ENCODE peak calls at places on chromosomes 16 and 17, in eight cellular contexts. Y is right atrium auricular region; X is naive thymus-derived CD4-positive, alpha-beta T cell; W is NB4; H is cardiac fibroblast; P is NT2/D1; V is AG04450; D is GM12865. M is an unnamed sample.

GRCh38 chr16:4015275-4015990 is 100.8 kb downstream of the ADCY9 start:
- DNase-seq in Y (no peak), X (no peak), W (no peak), H (no peak), P (no peak), V (no peak), D (no peak), M (no peak)

GRCh38 chr17:49518346-49519078 is 23.4 kb downstream of the NGFR start:
- DNase-seq in Y (no peak), X (no peak), W (no peak), H (no peak), P (no peak), V (no peak), D (no peak), M (no peak)

GRCh38 chr17:42135664-42136653 is 13.4 kb downstream of the HSPB9 start:
- DNase-seq in Y (peak; percentile 78), X (no peak), W (peak; percentile 50), H (peak; percentile 82), P (no peak), V (no peak), D (no peak), M (no peak)

GRCh38 chr17:75268931-75269330 is 2.1 kb downstream of the MIF4GD start:
- DNase-seq in Y (no peak), X (no peak), W (peak; percentile 34), H (no peak), P (no peak), V (no peak), D (no peak), M (no peak)

GRCh38 chr17:47694018-47694817 is at the start of gene TBKBP1:
- DNase-seq in Y (no peak), X (no peak), W (peak; percentile 91), H (peak; percentile 80), P (peak; percentile 70), V (no peak), D (no peak), M (no peak)

GRCh38 chr17:43403846-43404245 is 5.1 kb downstream of the ARL4D start:
- DNase-seq in Y (no peak), X (no peak), W (no peak), H (peak; percentile 44), P (no peak), V (no peak), D (no peak), M (no peak)

GRCh38 chr17:56834380-56835258 is 668 bp downstream of the DGKE start:
- DNase-seq in Y (no peak), X (peak; percentile 70), W (peak; percentile 74), H (peak; percentile 22), P (no peak), V (no peak), D (peak; percentile 90), M (peak; percentile 84)

GRCh38 chr17:61487161-61487654 is 35.0 kb downstream of the TBX4 start:
- DNase-seq in Y (no peak), X (no peak), W (no peak), H (no peak), P (no peak), V (no peak), D (no peak), M (no peak)

GRCh38 chr16:84380405-84380804 is 12.1 kb downstream of the ATP2C2 start:
- DNase-seq in Y (no peak), X (no peak), W (peak; percentile 94), H (no peak), P (no peak), V (no peak), D (peak; percentile 30), M (no peak)

GRCh38 chr17:65660947-65661346 is 99.5 kb upstream of the AXIN2 start:
- DNase-seq in Y (no peak), X (no peak), W (peak; percentile 1), H (peak; percentile 59), P (no peak), V (no peak), D (peak; percentile 19), M (no peak)

GRCh38 chr17:17412331-17412730 is 64.5 kb upstream of the MED9 start:
- DNase-seq in Y (no peak), X (no peak), W (peak; percentile 27), H (peak; percentile 63), P (no peak), V (no peak), D (no peak), M (no peak)

GRCh38 chr16:67441907-67442306 is 11.0 kb downstream of the HSD11B2 start:
- DNase-seq in Y (no peak), X (no peak), W (no peak), H (no peak), P (no peak), V (no peak), D (no peak), M (no peak)

GRCh38 chr16:71895679-71896385 is 501 bp downstream of the IST1 start:
- DNase-seq in Y (no peak), X (no peak), W (peak; percentile 71), H (peak; percentile 57), P (no peak), V (no peak), D (peak; percentile 57), M (no peak)

GRCh38 chr16:48583075-48584065 is 26.6 kb downstream of the N4BP1 start:
- DNase-seq in Y (no peak), X (no peak), W (no peak), H (no peak), P (no peak), V (no peak), D (no peak), M (no peak)

GRCh38 chr16:89145406-89146161 is 26.0 kb upstream of the CDH15 start:
- DNase-seq in Y (no peak), X (no peak), W (no peak), H (no peak), P (no peak), V (no peak), D (no peak), M (peak; percentile 7)

GRCh38 chr17:82839617-82840292 is at the start of gene ZNF750:
- DNase-seq in Y (no peak), X (no peak), W (no peak), H (no peak), P (no peak), V (no peak), D (no peak), M (no peak)

GRCh38 chr16:11149011-11149616 is 106.9 kb downstream of the SOCS1 start:
- DNase-seq in Y (no peak), X (no peak), W (no peak), H (no peak), P (no peak), V (no peak), D (no peak), M (no peak)

GRCh38 chr17:79365361-79365760 is 245.5 kb downstream of the RBFOX3 start:
- DNase-seq in Y (no peak), X (no peak), W (no peak), H (no peak), P (no peak), V (no peak), D (no peak), M (no peak)

GRCh38 chr17:36777118-36777517 is 160.2 kb upstream of the LHX1 start:
- DNase-seq in Y (no peak), X (no peak), W (peak; percentile 41), H (peak; percentile 6), P (no peak), V (no peak), D (no peak), M (no peak)

DNA sequence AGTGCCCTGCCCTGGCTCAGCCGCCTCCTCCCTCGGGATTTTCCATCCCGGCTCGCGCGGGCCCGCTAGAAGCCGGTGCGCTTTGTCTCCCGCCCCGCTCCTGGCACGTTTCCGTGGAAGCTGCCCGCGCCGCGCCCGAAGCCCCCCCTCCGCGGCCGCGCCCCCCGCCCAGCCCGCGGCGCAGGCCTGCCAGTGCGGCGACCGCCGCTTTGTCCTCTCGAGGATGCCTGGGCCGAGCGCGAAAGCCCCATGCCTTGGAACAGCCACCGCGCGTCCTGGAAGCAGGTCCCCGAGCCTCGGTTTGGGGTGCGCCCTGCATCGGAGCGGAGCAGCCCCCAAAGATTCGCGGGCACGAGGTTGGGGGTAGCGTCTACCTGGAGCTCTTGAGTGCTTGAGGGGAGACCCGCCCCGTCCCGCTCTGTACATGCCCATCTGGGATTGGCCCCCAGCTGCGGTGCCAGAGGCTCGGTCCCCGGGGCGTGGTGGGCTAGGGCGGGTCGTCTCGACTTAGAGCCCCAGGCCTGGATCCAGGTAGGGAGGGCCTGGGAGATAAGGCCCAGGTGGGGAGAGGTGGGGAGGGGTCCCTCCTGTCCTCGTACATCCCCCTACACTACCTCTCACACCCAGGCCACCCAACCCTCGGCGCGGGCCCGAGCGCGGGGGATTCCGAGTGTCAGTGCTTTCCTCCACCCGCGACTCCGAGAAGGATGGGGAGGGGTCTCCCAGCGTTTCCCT is 1.2 kb downstream of the SMPD3 start:
- DNase-seq in Y (no peak), X (no peak), W (no peak), H (no peak), P (no peak), V (no peak), D (no peak), M (no peak)
- H3K4me3 ChIP-seq in Y (no peak overlapping the region), X (no peak overlapping the region), W (no peak overlapping the region), H (no peak overlapping the region), P (no peak overlapping the region), V (no peak overlapping the region), D (no peak overlapping the region), M (no peak overlapping the region)

DNA sequence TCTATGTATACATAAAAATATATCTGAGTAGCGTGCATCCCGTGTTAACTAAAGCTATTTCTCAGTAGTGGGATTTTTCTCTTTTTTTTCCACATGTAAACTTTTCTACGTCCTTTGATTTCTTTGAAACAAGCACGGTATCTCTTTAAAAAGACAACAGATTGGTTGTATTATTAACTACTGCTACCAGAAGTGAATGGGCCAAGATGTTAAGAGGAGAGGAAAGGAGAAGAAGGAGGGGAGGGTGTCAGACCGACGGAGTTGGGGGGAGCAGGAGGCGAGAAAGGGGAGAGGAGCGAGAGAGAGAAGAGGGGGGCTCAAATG is 75.1 kb downstream of the CMC2 start:
- DNase-seq in Y (no peak), X (no peak), W (no peak), H (no peak), P (no peak), V (no peak), D (no peak), M (no peak)
- H3K4me3 ChIP-seq in Y (peak overlapping the region; percentile 39), X (peak overlapping the region; percentile 6), W (no peak overlapping the region), H (peak overlapping the region; percentile 52), P (peak overlapping the region; percentile 34), V (peak overlapping the region; percentile 61), D (no peak overlapping the region), M (no peak overlapping the region)

DNA sequence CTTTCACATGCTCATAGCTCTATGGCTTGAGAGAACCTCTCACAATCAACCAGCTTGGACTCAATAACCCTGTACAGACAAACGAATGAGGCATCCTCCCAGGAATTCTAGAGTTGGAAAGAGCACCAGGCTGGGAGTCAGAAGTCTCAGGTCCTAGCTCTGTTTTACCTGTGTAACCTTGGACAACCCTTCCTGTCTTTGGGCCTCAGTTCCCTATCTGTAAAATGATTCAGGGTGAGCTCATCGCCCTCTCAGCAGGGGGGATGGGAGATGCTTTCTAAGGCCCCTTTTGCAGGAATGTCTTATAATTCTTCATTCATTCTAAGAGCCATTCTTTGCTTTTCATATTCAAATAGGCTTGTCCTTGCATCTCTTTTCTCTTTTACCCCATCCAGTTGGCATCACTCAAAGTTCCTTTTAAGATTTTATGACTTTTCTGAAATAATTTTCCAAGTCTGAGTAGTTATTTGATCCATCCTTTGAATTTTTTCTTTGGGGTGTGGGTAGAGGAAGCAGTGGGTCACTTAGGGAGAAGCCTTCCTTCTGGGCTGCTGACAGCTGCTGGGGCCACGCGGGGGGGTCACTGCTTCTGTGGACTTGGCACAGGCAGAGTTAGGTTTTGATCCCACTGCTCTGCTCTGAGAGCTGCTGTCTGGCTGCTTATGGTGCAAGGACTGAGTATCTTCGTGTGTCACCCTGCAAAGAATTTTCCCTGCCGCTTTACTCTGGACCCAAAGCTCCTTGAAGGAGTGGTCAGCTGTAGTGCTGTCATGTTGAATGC is 102.7 kb downstream of the UTP18 start:
- DNase-seq in Y (no peak), X (no peak), W (no peak), H (peak; percentile 27), P (peak; percentile 27), V (no peak), D (no peak), M (no peak)
- H3K4me3 ChIP-seq in Y (no peak overlapping the region), X (no peak overlapping the region), W (no peak overlapping the region), H (no peak overlapping the region), P (no peak overlapping the region), V (no peak overlapping the region), D (no peak overlapping the region), M (no peak overlapping the region)

GRCh38 chr16:80058236-80058635 is 457.7 kb upstream of the MAF start:
- DNase-seq in Y (peak; percentile 71), X (no peak), W (no peak), H (peak; percentile 6), P (no peak), V (no peak), D (no peak), M (no peak)
- H3K4me3 ChIP-seq in Y (no peak overlapping the region), X (no peak overlapping the region), W (no peak overlapping the region), H (no peak overlapping the region), P (no peak overlapping the region), V (no peak overlapping the region), D (no peak overlapping the region), M (no peak overlapping the region)